ENCODE peak calls at places on chromosomes 5 and 9, in eight cellular contexts. B, X, Q, O, P, E, C and A are unnamed samples.

GRCh38 chr5:78841767-78842166 is 143.3 kb downstream of the ARSB start:
- DNase-seq in X (no peak), P (no peak), C (no peak), B (no peak), Q (peak), E (no peak), O (no peak), A (no peak)

GRCh38 chr9:93678199-93679019 is 102.0 kb downstream of the PHF2 start:
- DNase-seq in P (no peak), X (peak), C (no peak), B (no peak), E (peak), Q (no peak), O (no peak), A (peak)

GRCh38 chr5:168674893-168675482 is 95.8 kb upstream of the PANK3 start:
- DNase-seq in E (no peak), P (no peak), Q (no peak), B (no peak), O (no peak), C (no peak), X (no peak), A (no peak)

GRCh38 chr9:35763803-35764202 is 9.7 kb upstream of the MSMP start:
- DNase-seq in B (no peak), Q (no peak), C (no peak), E (no peak), O (no peak), X (no peak), P (no peak), A (no peak)

GRCh38 chr5:42665857-42666256 is 90.8 kb upstream of the CCDC152 start:
- DNase-seq in B (no peak), P (no peak), O (no peak), C (no peak), X (no peak), E (no peak), Q (no peak), A (no peak)

GRCh38 chr9:96006961-96007360 is 131.5 kb downstream of the ERCC6L2 start:
- DNase-seq in C (no peak), P (no peak), O (no peak), X (no peak), B (no peak), Q (no peak), E (no peak), A (no peak)

GRCh38 chr9:76136986-76137385 is 246.5 kb downstream of the PCSK5 start:
- DNase-seq in X (no peak), P (no peak), E (peak), B (no peak), C (no peak), O (no peak), Q (peak), A (no peak)

GRCh38 chr5:131747180-131748105 is 49.4 kb downstream of the FNIP1 start:
- DNase-seq in X (no peak), C (no peak), Q (peak), O (no peak), E (no peak), P (no peak), B (no peak), A (no peak)

GRCh38 chr5:118611332-118611945 is 376.9 kb downstream of the DTWD2 start:
- DNase-seq in P (no peak), E (peak), O (no peak), X (peak), Q (peak), B (no peak), C (no peak), A (peak)

GRCh38 chr9:113928269-113928668 is 52.2 kb downstream of the ZNF618 start:
- DNase-seq in E (no peak), P (no peak), O (no peak), C (no peak), X (no peak), B (no peak), Q (no peak), A (no peak)